ENCODE peak calls at places on chromosomes 4 and X, in nine cellular contexts. M is GM12864, S is foreskin keratinocyte, V is MM.1S, W is adrenal gland, Y is progenitor cell of endocrine pancreas, E is A549, F is AG04449, U is type B pancreatic cell. N is an unnamed sample.

GRCh38 chr4:42331914-42332368 is 65.3 kb upstream of the SHISA3 start:
- DNase-seq in M (peak), S (no peak), V (no peak), W (no peak), Y (no peak), E (peak), F (no peak), U (no peak), N (no peak)

GRCh38 chr4:2958446-2958845 is 4.8 kb downstream of the NOP14 start:
- DNase-seq in M (no peak), S (no peak), V (no peak), W (no peak), Y (no peak), E (no peak), F (no peak), U (no peak), N (no peak)

GRCh38 chrX:119775517-119776238 is 15.8 kb downstream of the RPL39 start:
- DNase-seq in M (no peak), S (no peak), V (no peak), W (no peak), Y (no peak), E (no peak), F (no peak), U (no peak), N (no peak)

GRCh38 chr4:184448828-184449227 is 25.5 kb downstream of the IRF2 start:
- DNase-seq in M (no peak), S (no peak), V (peak), W (peak), Y (no peak), E (no peak), F (no peak), U (no peak), N (no peak)

GRCh38 chrX:110049096-110049495 is 46.2 kb downstream of the TMEM164 start:
- DNase-seq in M (no peak), S (no peak), V (no peak), W (no peak), Y (no peak), E (no peak), F (no peak), U (no peak), N (no peak)

GRCh38 chrX:146433771-146434170 is 375.8 kb upstream of the CXorf51B start:
- DNase-seq in M (no peak), S (no peak), V (no peak), W (no peak), Y (no peak), E (no peak), F (no peak), U (no peak), N (no peak)

GRCh38 chr4:40309250-40309774 is 25.8 kb upstream of the CHRNA9 start:
- DNase-seq in M (peak), S (peak), V (peak), W (peak), Y (peak), E (peak), F (no peak), U (peak), N (peak)

GRCh38 chr4:16045687-16046086 is 38.1 kb downstream of the PROM1 start:
- DNase-seq in M (no peak), S (no peak), V (no peak), W (no peak), Y (no peak), E (no peak), F (no peak), U (no peak), N (no peak)

GRCh38 chr4:174553828-174554227 is 31.5 kb upstream of the HPGD start:
- DNase-seq in M (no peak), S (no peak), V (peak), W (no peak), Y (no peak), E (no peak), F (no peak), U (no peak), N (no peak)

GRCh38 chr4:165631912-165632311 is 241.1 kb upstream of the TLL1 start:
- DNase-seq in M (no peak), S (no peak), V (no peak), W (no peak), Y (no peak), E (no peak), F (no peak), U (no peak), N (no peak)

GRCh38 chr4:48578132-48578964 is 88.3 kb downstream of the ZAR1 start:
- DNase-seq in M (peak), S (no peak), V (peak), W (peak), Y (peak), E (peak), F (no peak), U (no peak), N (peak)

GRCh38 chr4:29304595-29304994 is 1415.6 kb upstream of the PCDH7 start:
- DNase-seq in M (no peak), S (no peak), V (no peak), W (no peak), Y (no peak), E (no peak), F (no peak), U (no peak), N (no peak)

GRCh38 chr4:116055857-116056827 is 942.7 kb upstream of the NDST4 start:
- DNase-seq in M (no peak), S (no peak), V (peak), W (no peak), Y (no peak), E (no peak), F (no peak), U (no peak), N (no peak)

GRCh38 chrX:146854281-146854680 is 39.7 kb upstream of the CXorf51A start:
- DNase-seq in M (no peak), S (no peak), V (no peak), W (no peak), Y (no peak), E (no peak), F (no peak), U (no peak), N (no peak)

GRCh38 chr4:151955721-151956340 is 195.0 kb upstream of the GATB start:
- DNase-seq in M (no peak), S (no peak), V (no peak), W (no peak), Y (no peak), E (no peak), F (peak), U (no peak), N (no peak)

GRCh38 chr4:142095886-142096605 is 459.7 kb downstream of the IL15 start:
- DNase-seq in M (no peak), S (peak), V (no peak), W (peak), Y (no peak), E (peak), F (peak), U (no peak), N (peak)

GRCh38 chr4:72875545-72875944 is 194.0 kb downstream of the COX18 start:
- DNase-seq in M (no peak), S (no peak), V (no peak), W (no peak), Y (no peak), E (no peak), F (no peak), U (no peak), N (no peak)

GRCh38 chr4:138222041-138222440 is 20.1 kb downstream of the SLC7A11 start:
- DNase-seq in M (no peak), S (no peak), V (no peak), W (no peak), Y (no peak), E (peak), F (peak), U (no peak), N (no peak)

GRCh38 chr4:30728291-30728690 is 8.1 kb downstream of the PCDH7 start:
- DNase-seq in M (no peak), S (no peak), V (no peak), W (no peak), Y (no peak), E (no peak), F (no peak), U (no peak), N (no peak)

GRCh38 chrX:37958493-37959211 is 47.7 kb upstream of the SYTL5 start:
- DNase-seq in M (no peak), S (no peak), V (no peak), W (peak), Y (no peak), E (no peak), F (peak), U (no peak), N (no peak)

GRCh38 chr4:138399041-138399440 is 156.9 kb upstream of the SLC7A11 start:
- DNase-seq in M (no peak), S (no peak), V (no peak), W (no peak), Y (no peak), E (no peak), F (no peak), U (no peak), N (no peak)

GRCh38 chr4:54076673-54077072 is 12.3 kb upstream of the CHIC2 start:
- DNase-seq in M (no peak), S (no peak), V (no peak), W (no peak), Y (no peak), E (no peak), F (no peak), U (no peak), N (no peak)

GRCh38 chrX:131704136-131704695 is 160.3 kb downstream of the OR13H1 start:
- DNase-seq in M (no peak), S (no peak), V (peak), W (peak), Y (no peak), E (peak), F (no peak), U (no peak), N (no peak)

GRCh38 chr4:136395212-136395722 is 1137.0 kb downstream of the PCDH18 start:
- DNase-seq in M (no peak), S (no peak), V (no peak), W (no peak), Y (no peak), E (no peak), F (no peak), U (no peak), N (no peak)

GRCh38 chr4:74391346-74391745 is 26.4 kb downstream of the EREG start:
- DNase-seq in M (no peak), S (no peak), V (no peak), W (no peak), Y (no peak), E (no peak), F (no peak), U (no peak), N (no peak)

GRCh38 chr4:3465698-3466671 is 2.9 kb downstream of the DOK7 start:
- DNase-seq in M (no peak), S (no peak), V (no peak), W (no peak), Y (no peak), E (no peak), F (no peak), U (no peak), N (no peak)

GRCh38 chrX:119502727-119503483 is 34.7 kb downstream of the SLC25A5 start:
- DNase-seq in M (no peak), S (no peak), V (no peak), W (peak), Y (no peak), E (peak), F (no peak), U (no peak), N (peak)

GRCh38 chr4:6128221-6128871 is 72.0 kb downstream of the JAKMIP1 start:
- DNase-seq in M (no peak), S (no peak), V (no peak), W (no peak), Y (no peak), E (no peak), F (no peak), U (no peak), N (no peak)

GRCh38 chrX:9184231-9184630 is 150.3 kb upstream of the FAM9B start:
- DNase-seq in M (no peak), S (no peak), V (no peak), W (no peak), Y (no peak), E (no peak), F (no peak), U (no peak), N (no peak)

GRCh38 chrX:37993857-37994619 is 12.3 kb upstream of the SYTL5 start:
- DNase-seq in M (peak), S (peak), V (peak), W (no peak), Y (no peak), E (peak), F (no peak), U (no peak), N (peak)

GRCh38 chrX:130539721-130540321 is 138.0 kb downstream of the RBMX2 start:
- DNase-seq in M (peak), S (no peak), V (peak), W (peak), Y (peak), E (peak), F (no peak), U (no peak), N (peak)

GRCh38 chr4:127782275-127783025 is at the start of gene HSPA4L:
- DNase-seq in M (peak), S (peak), V (peak), W (peak), Y (peak), E (peak), F (no peak), U (no peak), N (peak)

GRCh38 chr4:98908182-98908581 is 20.8 kb downstream of the EIF4E start:
- DNase-seq in M (no peak), S (no peak), V (no peak), W (no peak), Y (no peak), E (no peak), F (no peak), U (no peak), N (no peak)

GRCh38 chrX:118211891-118212816 is 95.5 kb upstream of the KLHL13 start:
- DNase-seq in M (no peak), S (no peak), V (peak), W (no peak), Y (no peak), E (no peak), F (no peak), U (no peak), N (no peak)

GRCh38 chrX:16827225-16827624 is 41.0 kb downstream of the TXLNG start:
- DNase-seq in M (no peak), S (no peak), V (no peak), W (peak), Y (no peak), E (no peak), F (no peak), U (no peak), N (no peak)

GRCh38 chr4:52575406-52575805 is 83.7 kb downstream of the USP46 start:
- DNase-seq in M (no peak), S (no peak), V (no peak), W (no peak), Y (no peak), E (no peak), F (no peak), U (no peak), N (no peak)

GRCh38 chr4:158129649-158130048 is 43.2 kb downstream of the GASK1B start:
- DNase-seq in M (no peak), S (no peak), V (no peak), W (no peak), Y (no peak), E (no peak), F (no peak), U (no peak), N (no peak)

GRCh38 chr4:114036864-114037263 is 57.4 kb upstream of the ARSJ start:
- DNase-seq in M (no peak), S (no peak), V (no peak), W (no peak), Y (no peak), E (no peak), F (no peak), U (no peak), N (no peak)

GRCh38 chrX:111561851-111562250 is 50.4 kb downstream of the SERTM2 start:
- DNase-seq in M (no peak), S (no peak), V (no peak), W (no peak), Y (no peak), E (no peak), F (no peak), U (no peak), N (no peak)

GRCh38 chrX:24306430-24306829 is 7.4 kb downstream of the SUPT20HL2 start:
- DNase-seq in M (no peak), S (no peak), V (no peak), W (no peak), Y (no peak), E (no peak), F (no peak), U (no peak), N (no peak)
- TF ChIP-seq CTCF in M (no peak), S (no peak), V (no peak), W (no peak), Y (peak), E (no peak), F (no peak), U (peak), N (no peak)

GRCh38 chr4:7392438-7393374 is 42.0 kb downstream of the PSAPL1 start:
- DNase-seq in M (no peak), S (no peak), V (no peak), W (no peak), Y (no peak), E (no peak), F (no peak), U (peak), N (no peak)
- TF ChIP-seq CTCF in M (no peak), S (no peak), V (no peak), W (no peak), Y (no peak), E (no peak), F (no peak), U (no peak), N (no peak)

GRCh38 chr4:131644619-131645018 is 1504.5 kb upstream of the PCDH10 start:
- DNase-seq in M (no peak), S (peak), V (no peak), W (peak), Y (no peak), E (peak), F (no peak), U (no peak), N (peak)
- TF ChIP-seq CTCF in M (no peak), S (peak), V (peak), W (peak), Y (peak), E (no peak), F (no peak), U (peak), N (no peak)

GRCh38 chrX:134929813-134930212 is 61.0 kb upstream of the SMIM10 start:
- DNase-seq in M (no peak), S (no peak), V (no peak), W (no peak), Y (no peak), E (no peak), F (no peak), U (no peak), N (no peak)

GRCh38 chrX:134933248-134933647 is 57.5 kb upstream of the SMIM10 start:
- DNase-seq in M (no peak), S (no peak), V (no peak), W (no peak), Y (no peak), E (no peak), F (no peak), U (no peak), N (no peak)

GRCh38 chrX:134930501-134930900 is 60.3 kb upstream of the SMIM10 start:
- DNase-seq in M (no peak), S (no peak), V (no peak), W (no peak), Y (no peak), E (no peak), F (no peak), U (no peak), N (no peak)

GRCh38 chrX:134932528-134933217 is 58.1 kb upstream of the SMIM10 start:
- DNase-seq in M (no peak), S (no peak), V (no peak), W (no peak), Y (no peak), E (no peak), F (peak), U (no peak), N (no peak)

DNA sequence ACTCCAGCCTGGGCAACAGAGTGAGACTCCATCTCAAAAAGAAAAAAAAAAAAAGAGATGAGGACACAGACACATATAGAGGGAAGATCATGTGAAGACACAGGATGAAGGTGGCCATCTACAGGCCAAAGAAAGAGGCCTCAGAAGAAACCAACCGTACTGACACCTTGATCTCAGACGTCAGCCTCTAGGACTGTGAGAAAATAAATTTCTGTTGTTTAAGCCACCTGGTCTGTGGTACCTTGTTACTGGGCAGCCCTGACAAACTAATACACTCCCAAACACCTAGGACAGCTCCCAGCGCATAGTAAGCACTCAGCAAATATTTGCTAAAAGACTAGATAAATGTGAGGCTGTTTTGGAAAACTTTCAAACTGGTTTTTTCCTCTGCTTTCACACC is 59.2 kb upstream of the SMIM10 start:
- DNase-seq in M (no peak), S (no peak), V (no peak), W (no peak), Y (no peak), E (peak), F (no peak), U (no peak), N (no peak)
- TF ChIP-seq CTCF in M (no peak), S (no peak), V (no peak), W (no peak), Y (no peak), E (no peak), F (no peak), U (no peak), N (no peak)

GRCh38 chr4:33837043-33837442 is 2407.3 kb downstream of the ARAP2 start:
- DNase-seq in M (no peak), S (peak), V (no peak), W (no peak), Y (no peak), E (peak), F (peak), U (no peak), N (no peak)

GRCh38 chr4:33841120-33841519 is 2403.2 kb downstream of the ARAP2 start:
- DNase-seq in M (no peak), S (no peak), V (no peak), W (no peak), Y (no peak), E (no peak), F (no peak), U (no peak), N (no peak)
- TF ChIP-seq CTCF in M (no peak), S (no peak), V (no peak), W (no peak), Y (no peak), E (no peak), F (no peak), U (no peak), N (no peak)

DNA sequence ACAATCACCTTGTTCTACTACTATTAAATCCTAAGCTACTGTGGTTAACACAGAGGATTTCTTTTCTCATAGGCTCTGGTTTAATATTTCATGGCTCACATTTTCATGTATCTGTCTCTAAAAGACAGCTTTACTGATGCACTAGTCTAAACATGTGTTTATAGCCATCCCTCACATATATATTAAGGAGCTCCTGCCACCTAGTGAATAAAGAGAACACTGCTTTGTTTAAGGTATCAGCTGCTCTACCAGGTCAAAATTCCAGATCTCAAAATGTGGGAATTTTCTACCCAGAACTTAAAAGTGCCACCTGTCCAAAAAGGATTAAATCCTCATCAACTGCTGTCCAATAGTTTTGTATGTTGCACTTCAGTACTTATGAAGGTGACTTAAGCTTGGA is 188.5 kb upstream of the TEX13C start:
- DNase-seq in M (no peak), S (no peak), V (peak), W (no peak), Y (no peak), E (peak), F (no peak), U (no peak), N (no peak)
- TF ChIP-seq CTCF in M (no peak), S (peak), V (peak), W (no peak), Y (peak), E (peak), F (no peak), U (peak), N (no peak)

N was measured in Calu3.